ENCODE peak calls at places on chromosomes 5 and 9, in six cellular contexts. F, Y, H, R, X and G are unnamed samples.

GRCh38 chr5:54387659-54388232 is 67.8 kb upstream of the HSPB3 start:
- DNase-seq in F (no peak), Y (no peak), R (no peak), X (peak), H (peak), G (peak)

GRCh38 chr9:101311759-101312420 is 72.9 kb downstream of the BAAT start:
- DNase-seq in Y (no peak), R (peak), F (peak), H (peak), X (peak), G (peak)

GRCh38 chr5:67038817-67039603 is 157.6 kb downstream of the CD180 start:
- DNase-seq in X (peak), R (peak), Y (no peak), H (peak), F (no peak), G (peak)

GRCh38 chr5:159031513-159031912 is 68.2 kb downstream of the EBF1 start:
- DNase-seq in Y (no peak), X (peak), H (peak), R (no peak), F (peak), G (peak)

GRCh38 chr5:28880936-28881335 is 1842.5 kb upstream of the CDH9 start:
- DNase-seq in H (no peak), F (no peak), X (no peak), Y (no peak), R (no peak), G (no peak)

GRCh38 chr9:5310851-5311250 is 6.3 kb upstream of the RLN2 start:
- DNase-seq in R (no peak), Y (no peak), F (no peak), X (no peak), H (no peak), G (no peak)

GRCh38 chr5:132181011-132181629 is 46.5 kb downstream of the P4HA2 start:
- DNase-seq in F (no peak), Y (peak), R (no peak), H (no peak), X (no peak), G (no peak)

GRCh38 chr5:141475625-141476131 is at the start of gene PCDHGC3:
- DNase-seq in X (peak), F (peak), Y (peak), R (peak), H (peak), G (peak)

GRCh38 chr9:100350188-100350587 is 2.6 kb downstream of the TEX10 start:
- DNase-seq in R (no peak), F (no peak), X (no peak), Y (no peak), H (no peak), G (peak)

GRCh38 chr9:90105793-90106192 is 501.0 kb downstream of the GADD45G start:
- DNase-seq in R (no peak), F (no peak), Y (no peak), H (no peak), X (no peak), G (no peak)
- H3K4me3 ChIP-seq in R (no peak), F (no peak), Y (no peak), H (no peak), X (no peak), G (no peak)

DNA sequence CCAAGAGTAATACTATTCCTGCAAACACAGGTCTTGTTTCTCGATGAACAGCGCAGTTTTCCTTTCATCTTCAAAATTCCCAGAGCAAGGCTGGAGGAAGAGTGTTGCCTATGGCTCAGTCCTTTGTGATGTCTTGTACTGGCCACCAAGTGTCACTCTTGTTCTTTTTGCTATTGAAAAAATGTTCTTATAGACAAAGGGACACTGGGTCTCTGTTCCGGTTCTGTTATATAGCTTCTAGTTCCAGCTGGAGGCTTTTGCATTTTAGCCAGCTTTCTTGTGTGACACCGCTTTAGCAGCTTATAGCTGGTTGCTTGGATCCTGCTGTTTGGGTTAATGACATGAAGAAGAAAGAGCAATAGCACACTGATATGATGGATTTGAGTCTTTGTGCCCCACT is 343.7 kb upstream of the KCNN2 start:
- DNase-seq in X (no peak), H (no peak), R (no peak), Y (no peak), F (no peak), G (no peak)
- TF ChIP-seq CTCF in X (no peak), H (no peak), R (no peak), Y (no peak), F (peak), G (no peak)

DNA sequence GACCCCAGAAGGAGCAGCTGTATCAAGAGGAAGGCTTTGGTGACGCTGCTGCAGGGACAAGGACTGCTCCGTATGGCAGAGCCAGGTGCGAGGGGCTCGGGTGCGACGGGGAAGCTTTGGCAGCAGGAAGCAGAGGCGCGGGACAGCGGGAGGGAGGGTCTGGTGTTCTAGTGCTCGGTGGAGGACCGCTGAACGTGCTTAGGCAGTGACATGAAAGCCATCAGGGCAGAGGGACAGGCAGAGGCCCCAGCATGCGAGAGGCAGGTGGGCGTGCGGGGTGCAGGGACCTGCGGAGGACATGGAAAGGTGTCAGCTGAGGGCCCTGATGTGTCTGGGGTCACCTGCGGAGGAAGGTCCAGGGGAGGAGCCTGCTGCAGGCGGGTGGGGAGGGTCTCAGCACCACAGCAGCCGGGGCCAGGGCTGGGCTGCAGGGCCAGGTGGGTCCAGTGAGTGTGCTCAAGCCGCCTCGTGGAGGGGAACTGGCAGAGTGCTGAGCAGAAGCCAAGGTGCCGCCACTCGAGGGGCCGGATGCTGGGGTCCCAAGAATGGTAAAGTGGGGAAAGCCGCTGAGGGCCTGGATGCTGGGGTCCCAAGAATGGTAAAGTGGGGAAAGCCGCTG is 18.6 kb upstream of the SLC9A3 start:
- DNase-seq in R (no peak), Y (no peak), F (no peak), H (no peak), X (no peak), G (no peak)
- H3K4me3 ChIP-seq in R (no peak), Y (no peak), F (no peak), H (no peak), X (no peak), G (no peak)

GRCh38 chr5:154995679-154996078 is 17.9 kb upstream of the KIF4B start:
- DNase-seq in H (no peak), R (no peak), X (no peak), F (peak), Y (no peak), G (no peak)
- TF ChIP-seq CTCF in H (no peak), R (no peak), X (no peak), F (peak), Y (no peak), G (no peak)

DNA sequence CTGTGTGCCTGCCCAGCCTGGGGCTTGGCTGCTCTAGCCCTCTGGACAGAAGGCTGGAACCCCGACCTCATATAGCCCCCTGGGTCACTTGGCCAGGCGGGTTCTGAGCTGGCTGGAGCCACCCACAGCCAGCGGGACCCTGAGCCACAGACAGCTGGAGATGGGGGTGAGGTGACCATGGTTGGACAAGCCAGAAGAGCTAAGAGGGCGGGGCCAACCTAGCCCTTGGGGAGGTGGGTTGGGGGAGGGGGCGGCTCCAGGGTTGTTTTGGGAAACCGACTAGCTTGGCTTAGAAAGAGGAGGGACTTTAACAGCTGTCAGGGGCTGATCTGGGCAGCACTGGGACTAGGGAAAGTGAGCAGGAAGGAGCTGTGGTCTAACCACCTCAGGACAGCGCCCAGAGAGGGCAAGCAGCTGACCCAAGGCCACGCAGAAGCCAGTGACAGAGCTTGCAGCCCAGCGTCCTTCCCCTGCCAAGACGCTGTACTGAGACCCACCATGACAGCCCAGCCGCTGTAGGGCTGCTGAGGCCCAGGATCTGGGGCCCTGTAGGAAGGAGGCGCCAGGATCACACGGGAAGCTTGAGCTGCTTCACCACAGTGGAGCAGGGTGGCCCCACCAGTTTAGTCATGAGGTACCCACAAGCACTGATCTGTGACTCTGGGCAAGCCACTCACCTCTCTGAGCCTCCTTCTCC is 2.2 kb downstream of the AIF1L start:
- DNase-seq in R (no peak), Y (no peak), F (no peak), X (no peak), H (no peak), G (no peak)
- H3K4me3 ChIP-seq in R (no peak), Y (no peak), F (no peak), X (no peak), H (no peak), G (no peak)

DNA sequence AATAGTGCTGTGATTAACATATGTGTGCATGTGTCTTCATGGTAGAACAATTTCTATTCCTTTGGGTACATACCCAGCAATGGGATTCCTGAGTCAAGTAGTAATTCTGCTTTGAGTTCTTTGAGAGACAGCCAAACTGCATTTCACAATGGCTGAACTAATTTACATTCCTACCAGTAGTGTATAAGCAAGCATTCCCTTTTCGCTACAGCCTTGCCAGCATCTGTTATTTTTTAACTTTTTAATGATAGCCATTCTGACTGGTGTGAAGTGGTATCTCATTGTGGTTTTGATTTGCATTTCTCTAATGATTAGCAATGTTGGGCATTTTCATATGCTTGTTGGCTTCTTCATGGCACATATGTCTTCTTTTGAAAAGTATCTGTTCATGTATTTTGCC is 308.5 kb downstream of the ARRDC3 start:
- DNase-seq in Y (no peak), F (peak), R (peak), H (peak), X (peak), G (peak)
- TF ChIP-seq CTCF in Y (peak), F (peak), R (peak), H (peak), X (no peak), G (peak)